ENCODE peak calls at places on chromosomes 7 and 10, in six cellular contexts. I is osteoblast, S is GM13976, K is foreskin keratinocyte, V is MCF 10A, R is neural crest cell. N is an unnamed sample.

GRCh38 chr7:44995555-44996493 is 4.2 kb upstream of the CCM2 start:
- DNase-seq in I (no peak), S (no peak), K (no peak), V (no peak), R (no peak), N (peak)

GRCh38 chr7:78769551-78770101 is 683.8 kb downstream of the MAGI2 start:
- DNase-seq in I (no peak), S (peak), K (no peak), V (no peak), R (no peak), N (no peak)

GRCh38 chr7:142894886-142895593 is 9.5 kb upstream of the TRPV6 start:
- DNase-seq in I (no peak), S (no peak), K (no peak), V (no peak), R (no peak), N (no peak)

GRCh38 chr10:16280595-16280994 is 156.2 kb upstream of the PTER start:
- DNase-seq in I (no peak), S (no peak), K (no peak), V (no peak), R (no peak), N (no peak)

GRCh38 chr10:78745445-78745844 is 323.3 kb upstream of the ZMIZ1 start:
- DNase-seq in I (no peak), S (no peak), K (no peak), V (no peak), R (no peak), N (no peak)

GRCh38 chr7:44762300-44762699 is 13.7 kb downstream of the ZMIZ2 start:
- DNase-seq in I (peak), S (peak), K (no peak), V (no peak), R (no peak), N (no peak)

GRCh38 chr7:155291045-155291530 is 6.6 kb upstream of the INSIG1 start:
- DNase-seq in I (peak), S (no peak), K (no peak), V (peak), R (no peak), N (no peak)

GRCh38 chr7:87447251-87447650 is 28.2 kb downstream of the ABCB4 start:
- DNase-seq in I (no peak), S (no peak), K (no peak), V (no peak), R (no peak), N (no peak)

GRCh38 chr7:40194743-40195142 is 59.9 kb downstream of the SUGCT start:
- DNase-seq in I (peak), S (no peak), K (peak), V (peak), R (no peak), N (no peak)

GRCh38 chr7:3206101-3206500 is 95.0 kb upstream of the SDK1 start:
- DNase-seq in I (no peak), S (no peak), K (no peak), V (no peak), R (no peak), N (no peak)

GRCh38 chr10:13100349-13101294 is 659 bp downstream of the OPTN start:
- DNase-seq in I (peak), S (peak), K (peak), V (peak), R (peak), N (peak)

GRCh38 chr10:74051729-74052342 is 53.9 kb downstream of the VCL start:
- DNase-seq in I (no peak), S (no peak), K (no peak), V (no peak), R (no peak), N (no peak)

GRCh38 chr7:28137471-28137870 is 43.1 kb downstream of the JAZF1 start:
- DNase-seq in I (no peak), S (no peak), K (no peak), V (no peak), R (no peak), N (no peak)

GRCh38 chr10:75910032-75910431 is 478.6 kb downstream of the LRMDA start:
- DNase-seq in I (no peak), S (no peak), K (peak), V (peak), R (no peak), N (no peak)

GRCh38 chr10:85615556-85615955 is 751.0 kb downstream of the GRID1 start:
- DNase-seq in I (no peak), S (no peak), K (no peak), V (no peak), R (no peak), N (no peak)

GRCh38 chr7:83410989-83411591 is 237.8 kb downstream of the SEMA3E start:
- DNase-seq in I (no peak), S (no peak), K (peak), V (peak), R (peak), N (no peak)

GRCh38 chr10:132665946-132666732 is 119.8 kb downstream of the NKX6-2 start:
- DNase-seq in I (peak), S (no peak), K (peak), V (peak), R (no peak), N (peak)

GRCh38 chr7:55526770-55527169 is 45.5 kb downstream of the VOPP1 start:
- DNase-seq in I (no peak), S (no peak), K (no peak), V (no peak), R (no peak), N (no peak)

GRCh38 chr7:148022832-148023231 is 567.7 kb upstream of the C7orf33 start:
- DNase-seq in I (no peak), S (no peak), K (no peak), V (no peak), R (no peak), N (no peak)

DNA sequence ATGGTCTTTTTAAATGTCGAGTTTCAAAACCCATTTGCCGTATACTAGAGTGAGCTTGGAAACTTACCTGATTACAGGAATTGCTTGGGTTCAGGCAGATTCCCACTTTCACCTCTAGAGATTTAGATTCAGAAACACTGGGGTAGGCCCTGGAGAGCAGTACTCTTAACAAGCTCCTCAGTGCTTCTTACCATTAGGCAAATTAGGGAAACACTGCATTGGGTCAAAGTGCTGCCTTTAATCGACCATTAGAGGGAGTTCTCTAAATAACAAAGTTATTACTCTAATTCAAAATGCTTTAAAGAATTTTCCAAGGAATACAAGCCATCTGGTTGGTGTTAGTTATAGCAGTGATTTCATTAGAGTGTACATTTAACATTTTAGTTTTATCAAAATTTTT is 324.6 kb downstream of the GFRA1 start:
- DNase-seq in I (no peak), S (no peak), K (no peak), V (peak), R (no peak), N (no peak)
- TF ChIP-seq CTCF in I (peak), S (no peak), K (peak), V (peak), R (peak), N (no peak)

GRCh38 chr7:108143658-108144420 is 13.7 kb upstream of the LAMB4 start:
- DNase-seq in I (no peak), S (no peak), K (no peak), V (no peak), R (no peak), N (no peak)
- TF ChIP-seq CTCF in I (no peak), S (no peak), K (no peak), V (no peak), R (peak), N (no peak)

GRCh38 chr10:60338002-60338564 is 51.6 kb downstream of the ANK3 start:
- DNase-seq in I (no peak), S (no peak), K (no peak), V (no peak), R (no peak), N (no peak)

GRCh38 chr10:60331886-60332285 is 57.8 kb downstream of the ANK3 start:
- DNase-seq in I (no peak), S (no peak), K (no peak), V (no peak), R (no peak), N (no peak)

GRCh38 chr10:60336901-60337630 is 52.6 kb downstream of the ANK3 start:
- DNase-seq in I (no peak), S (no peak), K (no peak), V (no peak), R (no peak), N (no peak)

GRCh38 chr10:60334991-60335390 is 54.7 kb downstream of the ANK3 start:
- DNase-seq in I (no peak), S (no peak), K (no peak), V (no peak), R (no peak), N (no peak)

GRCh38 chr10:60335708-60336107 is 54.0 kb downstream of the ANK3 start:
- DNase-seq in I (no peak), S (no peak), K (peak), V (peak), R (no peak), N (no peak)
- TF ChIP-seq CTCF in I (peak), S (peak), K (peak), V (peak), R (no peak), N (no peak)

GRCh38 chr7:151056286-151057037 is 1.2 kb downstream of the CDK5 start:
- DNase-seq in I (no peak), S (no peak), K (no peak), V (no peak), R (no peak), N (no peak)
- TF ChIP-seq CTCF in I (no peak), S (no peak), K (no peak), V (no peak), R (peak), N (no peak)

DNA sequence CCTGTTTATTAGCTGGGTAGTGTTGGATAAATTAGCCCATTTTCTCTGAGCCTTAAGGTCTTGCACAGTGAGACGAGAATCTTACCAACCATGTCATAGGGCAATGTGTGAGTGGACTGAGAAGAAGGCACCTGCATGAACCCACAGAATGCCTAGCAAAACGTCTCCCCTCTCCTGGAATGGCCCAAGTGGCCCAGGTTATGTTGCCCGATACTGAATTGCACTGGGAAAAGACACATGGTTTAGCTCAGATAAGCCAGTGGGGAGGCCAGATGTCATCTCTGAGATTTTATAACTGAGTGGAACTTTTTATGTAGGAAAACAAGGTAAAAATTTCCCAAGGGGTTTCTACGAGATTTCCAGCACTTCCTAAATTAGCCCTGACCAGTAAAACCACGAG is 104.7 kb upstream of the IKZF1 start:
- DNase-seq in I (no peak), S (no peak), K (no peak), V (no peak), R (no peak), N (no peak)
- TF ChIP-seq CTCF in I (no peak), S (no peak), K (no peak), V (no peak), R (no peak), N (no peak)

GRCh38 chr7:96169439-96169838 is 152.5 kb downstream of the SLC25A13 start:
- DNase-seq in I (no peak), S (no peak), K (no peak), V (no peak), R (no peak), N (no peak)
- TF ChIP-seq CTCF in I (no peak), S (no peak), K (no peak), V (no peak), R (no peak), N (no peak)

DNA sequence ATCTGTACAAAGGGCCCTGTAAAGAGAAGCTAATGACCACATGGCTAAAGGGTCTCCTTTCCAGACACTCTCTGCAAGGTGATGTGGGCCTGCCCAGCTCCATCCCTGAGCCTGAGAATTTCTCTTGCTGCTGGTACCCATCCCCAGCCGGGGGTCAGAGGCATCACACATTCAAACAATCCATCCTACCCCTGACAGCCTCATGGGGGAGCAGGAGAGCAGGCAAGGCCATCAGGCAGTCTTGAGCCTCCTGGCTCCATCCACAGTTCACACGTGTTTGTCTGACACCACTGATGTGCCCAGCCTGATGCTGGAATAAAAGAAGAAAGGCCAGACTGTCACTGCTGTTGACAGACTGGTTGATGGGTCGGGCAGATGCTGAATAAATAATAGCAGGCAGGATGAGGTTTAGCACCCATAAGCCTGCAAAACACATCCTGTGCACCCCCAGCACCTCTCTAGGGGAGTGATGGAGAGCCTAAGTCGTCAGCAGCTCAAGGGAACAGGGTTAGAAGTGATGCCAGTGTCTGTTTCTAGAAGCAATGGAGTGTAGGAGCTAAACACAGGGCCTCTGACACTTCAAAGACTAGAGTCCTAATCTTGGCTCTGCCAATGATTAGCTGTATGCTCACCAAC is 43.5 kb downstream of the TLL2 start:
- DNase-seq in I (peak), S (peak), K (no peak), V (peak), R (peak), N (peak)
- TF ChIP-seq CTCF in I (peak), S (peak), K (peak), V (peak), R (peak), N (peak)